ENCODE peak calls at places on chromosomes 1 and 21, in eight cellular contexts. S is tibial nerve; U is CD4-positive, alpha-beta T cell; X is adrenal gland; K is fibroblast of pulmonary artery; N is lower lobe of right lung; A is prostate gland; B is IMR-90. D is an unnamed sample.

GRCh38 chr1:14602131-14602530 is 3.6 kb downstream of the KAZN start:
- DNase-seq in S (peak), U (no peak), X (peak), K (peak), N (no peak), A (no peak), B (no peak), D (no peak)

GRCh38 chr1:163174524-163175437 is 27.9 kb downstream of the RGS5 start:
- DNase-seq in S (peak), U (peak), X (peak), K (peak), N (peak), A (peak), B (peak), D (no peak)

GRCh38 chr1:209869242-209870149 is 41.7 kb downstream of the UTP25 start:
- DNase-seq in S (no peak), U (no peak), X (no peak), K (no peak), N (no peak), A (no peak), B (no peak), D (no peak)

GRCh38 chr1:187891993-187892392 is 1063.2 kb downstream of the PLA2G4A start:
- DNase-seq in S (no peak), U (no peak), X (no peak), K (no peak), N (no peak), A (no peak), B (no peak), D (no peak)

GRCh38 chr1:108880850-108881249 is 4.1 kb downstream of the GPSM2 start:
- DNase-seq in S (no peak), U (no peak), X (no peak), K (peak), N (no peak), A (no peak), B (peak), D (no peak)

GRCh38 chr1:23483327-23484252 is at the start of gene ASAP3:
- DNase-seq in S (peak), U (no peak), X (peak), K (peak), N (peak), A (peak), B (peak), D (no peak)

GRCh38 chr21:27225142-27225541 is 258.3 kb upstream of the ADAMTS5 start:
- DNase-seq in S (no peak), U (no peak), X (no peak), K (peak), N (no peak), A (no peak), B (peak), D (no peak)

GRCh38 chr1:178607718-178608408 is 95.0 kb downstream of the TEX35 start:
- DNase-seq in S (no peak), U (no peak), X (no peak), K (no peak), N (no peak), A (no peak), B (no peak), D (no peak)

GRCh38 chr1:32878637-32879041 is 7.7 kb upstream of the HPCA start:
- DNase-seq in S (no peak), U (no peak), X (no peak), K (no peak), N (no peak), A (no peak), B (no peak), D (no peak)

GRCh38 chr1:12174789-12175455 is 8.1 kb downstream of the TNFRSF1B start:
- DNase-seq in S (no peak), U (no peak), X (peak), K (peak), N (peak), A (no peak), B (no peak), D (peak)

GRCh38 chr1:19643602-19644419 is at the start of gene NBL1:
- DNase-seq in S (peak), U (peak), X (peak), K (peak), N (no peak), A (peak), B (peak), D (no peak)

GRCh38 chr1:167518331-167518700 is at the start of gene CD247:
- DNase-seq in S (no peak), U (peak), X (no peak), K (no peak), N (no peak), A (no peak), B (no peak), D (no peak)

GRCh38 chr1:234212764-234213406 is 160.4 kb upstream of the COA6 start:
- DNase-seq in S (no peak), U (no peak), X (no peak), K (peak), N (no peak), A (no peak), B (peak), D (no peak)

GRCh38 chr1:227942716-227943261 is 4.9 kb downstream of the WNT9A start:
- DNase-seq in S (peak), U (no peak), X (no peak), K (no peak), N (no peak), A (no peak), B (no peak), D (peak)

GRCh38 chr1:82778612-82779011 is 977.9 kb downstream of the ADGRL2 start:
- DNase-seq in S (no peak), U (no peak), X (no peak), K (peak), N (no peak), A (no peak), B (no peak), D (no peak)

GRCh38 chr21:42746593-42747266 is 93.3 kb downstream of the PDE9A start:
- DNase-seq in S (no peak), U (peak), X (peak), K (no peak), N (peak), A (no peak), B (no peak), D (peak)

GRCh38 chr1:14737561-14738094 is 139.1 kb downstream of the KAZN start:
- DNase-seq in S (no peak), U (no peak), X (no peak), K (no peak), N (no peak), A (peak), B (no peak), D (no peak)

DNA sequence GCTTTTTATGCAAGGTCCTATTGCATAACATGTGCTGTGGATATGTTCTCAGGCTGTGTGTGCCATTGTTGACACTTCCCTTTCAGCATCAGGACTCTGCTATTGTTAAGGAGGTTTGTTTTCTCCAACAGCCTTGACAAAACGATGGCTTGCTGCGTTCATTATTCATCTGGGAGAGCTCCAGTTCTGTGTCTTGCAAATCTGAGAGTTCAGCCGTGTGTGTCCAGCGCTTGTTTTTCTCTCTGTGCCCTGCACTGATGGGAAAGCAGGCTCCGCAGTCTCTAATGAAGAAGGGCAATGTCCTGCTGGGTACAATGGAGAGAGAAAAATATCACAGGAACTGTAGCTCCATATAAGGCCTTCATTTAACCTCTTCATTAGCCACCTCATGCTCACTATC is 63.7 kb downstream of the CLDN17 start:
- DNase-seq in S (no peak), U (no peak), X (no peak), K (no peak), N (no peak), A (no peak), B (no peak), D (no peak)
- TF ChIP-seq CTCF in S (no peak), U (no peak), X (no peak), K (no peak), N (no peak), A (no peak), B (no peak), D (no peak)

GRCh38 chr21:29256125-29256895 is 42.4 kb upstream of the BACH1 start:
- DNase-seq in S (no peak), U (no peak), X (no peak), K (no peak), N (no peak), A (no peak), B (no peak), D (no peak)

GRCh38 chr21:29261555-29262540 is 36.9 kb upstream of the BACH1 start:
- DNase-seq in S (no peak), U (no peak), X (no peak), K (no peak), N (no peak), A (peak), B (no peak), D (no peak)

GRCh38 chr21:29257701-29258100 is 41.0 kb upstream of the BACH1 start:
- DNase-seq in S (no peak), U (no peak), X (no peak), K (no peak), N (no peak), A (no peak), B (no peak), D (no peak)

GRCh38 chr21:29260461-29260860 is 38.3 kb upstream of the BACH1 start:
- DNase-seq in S (no peak), U (no peak), X (no peak), K (no peak), N (no peak), A (no peak), B (no peak), D (no peak)

GRCh38 chr21:29258626-29259335 is 39.9 kb upstream of the BACH1 start:
- DNase-seq in S (no peak), U (no peak), X (no peak), K (peak), N (no peak), A (peak), B (peak), D (no peak)
- TF ChIP-seq CTCF in S (no peak), U (no peak), X (no peak), K (no peak), N (no peak), A (no peak), B (no peak), D (no peak)

DNA sequence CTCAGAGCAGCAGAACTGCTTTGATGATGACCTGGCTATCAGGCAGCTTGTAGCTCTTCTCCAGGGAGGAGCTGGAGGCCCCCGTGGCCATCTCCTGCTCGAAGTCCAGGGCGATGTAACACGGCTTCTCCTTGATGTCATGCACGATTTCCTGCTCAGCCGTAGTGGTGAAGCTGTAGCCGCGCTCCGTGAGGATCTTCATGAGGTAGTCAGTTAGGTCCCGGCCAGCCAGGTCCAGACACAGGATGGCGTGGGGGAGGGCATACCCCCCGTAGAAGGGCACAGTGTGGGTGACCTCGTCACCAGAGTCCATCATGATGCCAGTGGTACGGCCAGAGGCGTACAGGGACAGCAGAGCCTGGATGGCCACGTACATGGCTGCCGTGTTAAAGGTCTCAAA is 18.3 kb upstream of the TP53BP2 start:
- DNase-seq in S (no peak), U (no peak), X (no peak), K (no peak), N (no peak), A (no peak), B (no peak), D (no peak)
- TF ChIP-seq CTCF in S (no peak), U (no peak), X (no peak), K (no peak), N (no peak), A (no peak), B (no peak), D (no peak)

GRCh38 chr1:9099555-9099954 is 29.3 kb downstream of the GPR157 start:
- DNase-seq in S (no peak), U (no peak), X (no peak), K (no peak), N (no peak), A (no peak), B (no peak), D (no peak)
- TF ChIP-seq CTCF in S (no peak), U (no peak), X (no peak), K (no peak), N (no peak), A (no peak), B (no peak), D (no peak)

GRCh38 chr21:34857122-34857713 is 188.4 kb downstream of the CLIC6 start:
- DNase-seq in S (no peak), U (no peak), X (no peak), K (no peak), N (no peak), A (no peak), B (no peak), D (no peak)
- TF ChIP-seq CTCF in S (no peak), U (no peak), X (no peak), K (no peak), N (no peak), A (no peak), B (no peak), D (no peak)

GRCh38 chr1:191255354-191256057 is 777.8 kb upstream of the BRINP3 start:
- DNase-seq in S (no peak), U (no peak), X (no peak), K (no peak), N (no peak), A (no peak), B (no peak), D (no peak)
- TF ChIP-seq CTCF in S (no peak), U (no peak), X (no peak), K (no peak), N (no peak), A (no peak), B (no peak), D (no peak)

GRCh38 chr1:205454903-205455335 is 926 bp downstream of the BLACAT1 start:
- DNase-seq in S (no peak), U (no peak), X (no peak), K (no peak), N (no peak), A (no peak), B (no peak), D (no peak)
- TF ChIP-seq CTCF in S (no peak), U (no peak), X (no peak), K (no peak), N (no peak), A (no peak), B (no peak), D (no peak)

D was measured in CD14-positive monocyte.